ENCODE peak calls at places on chromosomes 13 and 19, in nine cellular contexts. One of them, this sample, is unnamed. For H3K27me3, the result is how much of the 10 kb centered on the place peaks cover.

GRCh38 chr13:112814905-112815585 is 125.2 kb downstream of the ATP11A start:
- DNase-seq in CD4-positive, alpha-beta T cell: no peak
- DNase-seq in H1: no peak
- DNase-seq in PC-3: peak
- DNase-seq in adrenal gland: peak
- DNase-seq in upper lobe of right lung: peak
- DNase-seq in thoracic aorta: no peak
- DNase-seq in heart left ventricle: peak
- DNase-seq in pancreas: no peak
- DNase-seq in this sample: no peak

GRCh38 chr13:85431720-85432119 is 367.5 kb downstream of the SLITRK6 start:
- DNase-seq in adrenal gland: no peak
- DNase-seq in thoracic aorta: no peak
- DNase-seq in upper lobe of right lung: no peak
- DNase-seq in H1: no peak
- DNase-seq in CD4-positive, alpha-beta T cell: no peak
- DNase-seq in heart left ventricle: no peak
- DNase-seq in pancreas: no peak
- DNase-seq in PC-3: no peak
- DNase-seq in this sample: no peak

GRCh38 chr13:110373617-110374016 is 66.5 kb downstream of the COL4A2 start:
- DNase-seq in pancreas: no peak
- DNase-seq in adrenal gland: no peak
- DNase-seq in PC-3: no peak
- DNase-seq in upper lobe of right lung: peak
- DNase-seq in CD4-positive, alpha-beta T cell: no peak
- DNase-seq in H1: no peak
- DNase-seq in thoracic aorta: no peak
- DNase-seq in heart left ventricle: no peak
- DNase-seq in this sample: no peak

GRCh38 chr19:43760941-43761340 is 6.2 kb upstream of the SMG9 start:
- DNase-seq in CD4-positive, alpha-beta T cell: no peak
- DNase-seq in upper lobe of right lung: no peak
- DNase-seq in PC-3: no peak
- DNase-seq in thoracic aorta: no peak
- DNase-seq in adrenal gland: no peak
- DNase-seq in H1: no peak
- DNase-seq in pancreas: no peak
- DNase-seq in heart left ventricle: no peak
- DNase-seq in this sample: no peak

GRCh38 chr19:35037716-35038622 is 3.6 kb upstream of the HPN start:
- DNase-seq in H1: no peak
- DNase-seq in upper lobe of right lung: no peak
- DNase-seq in pancreas: no peak
- DNase-seq in heart left ventricle: peak
- DNase-seq in PC-3: no peak
- DNase-seq in CD4-positive, alpha-beta T cell: no peak
- DNase-seq in thoracic aorta: no peak
- DNase-seq in adrenal gland: peak
- DNase-seq in this sample: no peak

GRCh38 chr13:20566424-20566916 is 487 bp upstream of the IFT88 start:
- DNase-seq in thoracic aorta: peak
- DNase-seq in PC-3: peak
- DNase-seq in upper lobe of right lung: no peak
- DNase-seq in heart left ventricle: no peak
- DNase-seq in CD4-positive, alpha-beta T cell: no peak
- DNase-seq in H1: no peak
- DNase-seq in adrenal gland: peak
- DNase-seq in pancreas: no peak
- DNase-seq in this sample: peak

GRCh38 chr19:29667390-29667783 is 2.1 kb downstream of the PLEKHF1 start:
- DNase-seq in heart left ventricle: no peak
- DNase-seq in pancreas: no peak
- DNase-seq in CD4-positive, alpha-beta T cell: no peak
- DNase-seq in thoracic aorta: no peak
- DNase-seq in H1: no peak
- DNase-seq in PC-3: no peak
- DNase-seq in upper lobe of right lung: peak
- DNase-seq in adrenal gland: no peak
- DNase-seq in this sample: no peak

GRCh38 chr19:39246951-39247669 is 1.5 kb downstream of the IFNL4 start:
- DNase-seq in H1: peak
- DNase-seq in heart left ventricle: no peak
- DNase-seq in thoracic aorta: no peak
- DNase-seq in CD4-positive, alpha-beta T cell: no peak
- DNase-seq in PC-3: no peak
- DNase-seq in pancreas: peak
- DNase-seq in upper lobe of right lung: peak
- DNase-seq in adrenal gland: peak
- DNase-seq in this sample: peak

GRCh38 chr19:4444765-4445741 is 12.5 kb downstream of the UBXN6 start:
- DNase-seq in heart left ventricle: no peak
- DNase-seq in adrenal gland: peak
- DNase-seq in CD4-positive, alpha-beta T cell: no peak
- DNase-seq in thoracic aorta: no peak
- DNase-seq in PC-3: no peak
- DNase-seq in H1: peak
- DNase-seq in pancreas: no peak
- DNase-seq in upper lobe of right lung: no peak
- DNase-seq in this sample: no peak

GRCh38 chr19:18477042-18477760 is 39.3 kb upstream of the ISYNA1 start:
- DNase-seq in PC-3: no peak
- DNase-seq in thoracic aorta: no peak
- DNase-seq in CD4-positive, alpha-beta T cell: no peak
- DNase-seq in pancreas: no peak
- DNase-seq in upper lobe of right lung: no peak
- DNase-seq in H1: no peak
- DNase-seq in adrenal gland: no peak
- DNase-seq in heart left ventricle: no peak
- DNase-seq in this sample: no peak

GRCh38 chr19:52945652-52946321 is 16.9 kb downstream of the ZNF816 start:
- DNase-seq in PC-3: no peak
- DNase-seq in heart left ventricle: no peak
- DNase-seq in upper lobe of right lung: no peak
- DNase-seq in thoracic aorta: no peak
- DNase-seq in pancreas: no peak
- DNase-seq in CD4-positive, alpha-beta T cell: no peak
- DNase-seq in H1: peak
- DNase-seq in adrenal gland: no peak
- DNase-seq in this sample: no peak

GRCh38 chr19:56117376-56117884 is 3.7 kb downstream of the ZNF787 start:
- DNase-seq in heart left ventricle: no peak
- DNase-seq in CD4-positive, alpha-beta T cell: no peak
- DNase-seq in adrenal gland: no peak
- DNase-seq in H1: no peak
- DNase-seq in pancreas: no peak
- DNase-seq in PC-3: no peak
- DNase-seq in thoracic aorta: no peak
- DNase-seq in upper lobe of right lung: no peak
- DNase-seq in this sample: no peak

GRCh38 chr19:15253513-15253912 is 21.3 kb upstream of the EPHX3 start:
- DNase-seq in H1: no peak
- DNase-seq in upper lobe of right lung: no peak
- DNase-seq in CD4-positive, alpha-beta T cell: no peak
- DNase-seq in PC-3: no peak
- DNase-seq in adrenal gland: peak
- DNase-seq in pancreas: no peak
- DNase-seq in heart left ventricle: no peak
- DNase-seq in thoracic aorta: no peak
- DNase-seq in this sample: no peak

GRCh38 chr13:112719556-112719955 is 29.7 kb downstream of the ATP11A start:
- DNase-seq in PC-3: peak
- DNase-seq in upper lobe of right lung: no peak
- DNase-seq in H1: no peak
- DNase-seq in CD4-positive, alpha-beta T cell: no peak
- DNase-seq in adrenal gland: no peak
- DNase-seq in thoracic aorta: no peak
- DNase-seq in heart left ventricle: no peak
- DNase-seq in pancreas: no peak
- DNase-seq in this sample: no peak

GRCh38 chr19:18657590-18658365 is 20.9 kb downstream of the KLHL26 start:
- DNase-seq in adrenal gland: peak
- DNase-seq in upper lobe of right lung: no peak
- DNase-seq in heart left ventricle: peak
- DNase-seq in thoracic aorta: peak
- DNase-seq in PC-3: no peak
- DNase-seq in H1: no peak
- DNase-seq in pancreas: no peak
- DNase-seq in CD4-positive, alpha-beta T cell: no peak
- DNase-seq in this sample: no peak

GRCh38 chr19:4452230-4452990 is 5.2 kb downstream of the UBXN6 start:
- DNase-seq in H1: no peak
- DNase-seq in upper lobe of right lung: no peak
- DNase-seq in adrenal gland: no peak
- DNase-seq in CD4-positive, alpha-beta T cell: no peak
- DNase-seq in PC-3: no peak
- DNase-seq in pancreas: no peak
- DNase-seq in thoracic aorta: no peak
- DNase-seq in heart left ventricle: no peak
- DNase-seq in this sample: no peak

GRCh38 chr13:109904218-109904617 is 117.8 kb upstream of the IRS2 start:
- DNase-seq in H1: no peak
- DNase-seq in CD4-positive, alpha-beta T cell: no peak
- DNase-seq in PC-3: no peak
- DNase-seq in pancreas: no peak
- DNase-seq in heart left ventricle: no peak
- DNase-seq in thoracic aorta: no peak
- DNase-seq in upper lobe of right lung: no peak
- DNase-seq in adrenal gland: no peak
- DNase-seq in this sample: no peak

GRCh38 chr13:59480857-59481256 is 682.9 kb downstream of the DIAPH3 start:
- DNase-seq in heart left ventricle: no peak
- DNase-seq in CD4-positive, alpha-beta T cell: no peak
- DNase-seq in pancreas: no peak
- DNase-seq in adrenal gland: no peak
- DNase-seq in upper lobe of right lung: no peak
- DNase-seq in H1: no peak
- DNase-seq in PC-3: no peak
- DNase-seq in thoracic aorta: no peak
- DNase-seq in this sample: no peak

GRCh38 chr13:74040200-74040599 is 94.0 kb downstream of the KLF12 start:
- DNase-seq in pancreas: peak
- DNase-seq in adrenal gland: peak
- DNase-seq in CD4-positive, alpha-beta T cell: no peak
- DNase-seq in upper lobe of right lung: no peak
- DNase-seq in thoracic aorta: no peak
- DNase-seq in PC-3: peak
- DNase-seq in H1: peak
- DNase-seq in heart left ventricle: peak
- DNase-seq in this sample: peak

GRCh38 chr13:98888890-98889279 is 89.0 kb downstream of the DOCK9 start:
- DNase-seq in CD4-positive, alpha-beta T cell: no peak
- DNase-seq in heart left ventricle: no peak
- DNase-seq in upper lobe of right lung: no peak
- DNase-seq in adrenal gland: no peak
- DNase-seq in thoracic aorta: no peak
- DNase-seq in H1: no peak
- DNase-seq in pancreas: no peak
- DNase-seq in PC-3: no peak
- DNase-seq in this sample: no peak
- H3K27me3 ChIP-seq in CD4-positive, alpha-beta T cell: under half
- H3K27me3 ChIP-seq in heart left ventricle: under half
- H3K27me3 ChIP-seq in upper lobe of right lung: under half
- H3K27me3 ChIP-seq in adrenal gland: under half
- H3K27me3 ChIP-seq in thoracic aorta: under half
- H3K27me3 ChIP-seq in H1: under half
- H3K27me3 ChIP-seq in pancreas: under half
- H3K27me3 ChIP-seq in PC-3: under half
- H3K27me3 ChIP-seq in this sample: under half

GRCh38 chr19:40300668-40301067 is 15.5 kb upstream of the AKT2 start:
- DNase-seq in thoracic aorta: no peak
- DNase-seq in heart left ventricle: no peak
- DNase-seq in H1: no peak
- DNase-seq in upper lobe of right lung: no peak
- DNase-seq in CD4-positive, alpha-beta T cell: no peak
- DNase-seq in adrenal gland: no peak
- DNase-seq in PC-3: no peak
- DNase-seq in pancreas: no peak
- DNase-seq in this sample: no peak

GRCh38 chr19:40302224-40303011 is 17.3 kb upstream of the AKT2 start:
- DNase-seq in PC-3: no peak
- DNase-seq in CD4-positive, alpha-beta T cell: no peak
- DNase-seq in adrenal gland: no peak
- DNase-seq in pancreas: no peak
- DNase-seq in H1: no peak
- DNase-seq in thoracic aorta: no peak
- DNase-seq in upper lobe of right lung: no peak
- DNase-seq in heart left ventricle: no peak
- DNase-seq in this sample: no peak

GRCh38 chr19:40305403-40305802 is 20.3 kb upstream of the AKT2 start:
- DNase-seq in thoracic aorta: no peak
- DNase-seq in PC-3: peak
- DNase-seq in heart left ventricle: peak
- DNase-seq in CD4-positive, alpha-beta T cell: peak
- DNase-seq in adrenal gland: peak
- DNase-seq in pancreas: peak
- DNase-seq in H1: peak
- DNase-seq in upper lobe of right lung: peak
- DNase-seq in this sample: peak

GRCh38 chr19:40304306-40304705 is 19.2 kb upstream of the AKT2 start:
- DNase-seq in H1: no peak
- DNase-seq in pancreas: no peak
- DNase-seq in heart left ventricle: no peak
- DNase-seq in thoracic aorta: no peak
- DNase-seq in upper lobe of right lung: no peak
- DNase-seq in CD4-positive, alpha-beta T cell: no peak
- DNase-seq in adrenal gland: peak
- DNase-seq in PC-3: no peak
- DNase-seq in this sample: no peak

GRCh38 chr19:40303765-40304164 is 18.6 kb upstream of the AKT2 start:
- DNase-seq in thoracic aorta: no peak
- DNase-seq in heart left ventricle: no peak
- DNase-seq in pancreas: no peak
- DNase-seq in PC-3: no peak
- DNase-seq in upper lobe of right lung: no peak
- DNase-seq in adrenal gland: no peak
- DNase-seq in H1: no peak
- DNase-seq in CD4-positive, alpha-beta T cell: no peak
- DNase-seq in this sample: no peak
- TF ChIP-seq CTCF in thoracic aorta: no peak
- TF ChIP-seq CTCF in heart left ventricle: no peak
- TF ChIP-seq CTCF in pancreas: no peak
- TF ChIP-seq CTCF in PC-3: no peak
- TF ChIP-seq CTCF in upper lobe of right lung: no peak
- TF ChIP-seq CTCF in adrenal gland: no peak
- TF ChIP-seq CTCF in H1: no peak
- TF ChIP-seq CTCF in CD4-positive, alpha-beta T cell: no peak
- TF ChIP-seq CTCF in this sample: no peak

GRCh38 chr19:49427855-49428546 is 2.8 kb downstream of the GFY start:
- DNase-seq in PC-3: peak
- DNase-seq in CD4-positive, alpha-beta T cell: no peak
- DNase-seq in heart left ventricle: no peak
- DNase-seq in pancreas: peak
- DNase-seq in adrenal gland: no peak
- DNase-seq in H1: peak
- DNase-seq in thoracic aorta: no peak
- DNase-seq in upper lobe of right lung: no peak
- DNase-seq in this sample: no peak
- H3K27me3 ChIP-seq in PC-3: half or more
- H3K27me3 ChIP-seq in CD4-positive, alpha-beta T cell: half or more
- H3K27me3 ChIP-seq in heart left ventricle: half or more
- H3K27me3 ChIP-seq in pancreas: under half
- H3K27me3 ChIP-seq in adrenal gland: half or more
- H3K27me3 ChIP-seq in H1: under half
- H3K27me3 ChIP-seq in thoracic aorta: half or more
- H3K27me3 ChIP-seq in upper lobe of right lung: half or more
- H3K27me3 ChIP-seq in this sample: half or more

GRCh38 chr13:45464687-45465453 is at the start of gene COG3:
- DNase-seq in adrenal gland: peak
- DNase-seq in upper lobe of right lung: peak
- DNase-seq in thoracic aorta: peak
- DNase-seq in pancreas: peak
- DNase-seq in CD4-positive, alpha-beta T cell: peak
- DNase-seq in H1: peak
- DNase-seq in PC-3: peak
- DNase-seq in heart left ventricle: peak
- DNase-seq in this sample: peak
- TF ChIP-seq CTCF in adrenal gland: peak
- TF ChIP-seq CTCF in upper lobe of right lung: no peak
- TF ChIP-seq CTCF in thoracic aorta: no peak
- TF ChIP-seq CTCF in pancreas: peak
- TF ChIP-seq CTCF in CD4-positive, alpha-beta T cell: peak
- TF ChIP-seq CTCF in H1: peak
- TF ChIP-seq CTCF in PC-3: peak
- TF ChIP-seq CTCF in heart left ventricle: peak
- TF ChIP-seq CTCF in this sample: peak

This sample was measured in colonic mucosa.